ENCODE peak calls at places on chromosomes 3 and 15, in seven cellular contexts. A, I, D, Y, M, C and K are unnamed samples.

GRCh38 chr3:16102905-16103364 is 71.5 kb upstream of the GALNT15 start:
- DNase-seq in A (peak), I (no peak), D (no peak), Y (no peak), M (peak), C (no peak), K (no peak)

GRCh38 chr3:41148901-41149300 is 50.4 kb upstream of the CTNNB1 start:
- DNase-seq in A (no peak), I (no peak), D (no peak), Y (no peak), M (no peak), C (no peak), K (no peak)

GRCh38 chr3:143885803-143886427 is 37.6 kb upstream of the SLC9A9 start:
- DNase-seq in A (peak), I (peak), D (peak), Y (peak), M (peak), C (peak), K (no peak)

GRCh38 chr3:100088735-100089368 is 25.4 kb downstream of the FILIP1L start:
- DNase-seq in A (no peak), I (no peak), D (no peak), Y (no peak), M (no peak), C (no peak), K (no peak)

GRCh38 chr3:173553635-173554280 is 156.2 kb downstream of the NLGN1 start:
- DNase-seq in A (peak), I (peak), D (peak), Y (no peak), M (peak), C (no peak), K (no peak)

GRCh38 chr15:27743078-27743477 is 356.0 kb downstream of the OCA2 start:
- DNase-seq in A (no peak), I (no peak), D (no peak), Y (no peak), M (no peak), C (no peak), K (no peak)

GRCh38 chr15:84684092-84684491 is 26.1 kb upstream of the NMB start:
- DNase-seq in A (peak), I (no peak), D (no peak), Y (no peak), M (peak), C (no peak), K (no peak)

GRCh38 chr15:29674661-29675533 is 147.4 kb downstream of the TJP1 start:
- DNase-seq in A (peak), I (peak), D (peak), Y (no peak), M (peak), C (no peak), K (peak)

GRCh38 chr3:25584011-25584789 is 80.5 kb downstream of the TOP2B start:
- DNase-seq in A (no peak), I (no peak), D (no peak), Y (no peak), M (no peak), C (no peak), K (no peak)

GRCh38 chr3:149717391-149718056 is 34.8 kb downstream of the COMMD2 start:
- DNase-seq in A (peak), I (peak), D (peak), Y (no peak), M (peak), C (no peak), K (peak)

GRCh38 chr3:98151241-98151640 is 4.0 kb downstream of the OR5H14 start:
- DNase-seq in A (no peak), I (no peak), D (no peak), Y (no peak), M (no peak), C (no peak), K (no peak)

GRCh38 chr15:101165905-101166471 is 85.9 kb downstream of the CHSY1 start:
- DNase-seq in A (no peak), I (no peak), D (no peak), Y (no peak), M (no peak), C (no peak), K (no peak)

GRCh38 chr3:41574900-41575299 is 375.6 kb downstream of the CTNNB1 start:
- DNase-seq in A (no peak), I (no peak), D (no peak), Y (no peak), M (peak), C (no peak), K (no peak)

GRCh38 chr15:67407709-67408257 is 113.1 kb upstream of the C15orf61 start:
- DNase-seq in A (no peak), I (no peak), D (no peak), Y (no peak), M (no peak), C (no peak), K (no peak)

GRCh38 chr3:180961087-180961486 is 28.4 kb downstream of the DNAJC19 start:
- DNase-seq in A (no peak), I (no peak), D (no peak), Y (no peak), M (no peak), C (no peak), K (no peak)

GRCh38 chr3:32506466-32506865 is 3.8 kb upstream of the CMTM6 start:
- DNase-seq in A (no peak), I (no peak), D (no peak), Y (no peak), M (no peak), C (no peak), K (no peak)

GRCh38 chr3:32502944-32503286 is 263 bp upstream of the CMTM6 start:
- DNase-seq in A (no peak), I (no peak), D (no peak), Y (no peak), M (no peak), C (no peak), K (no peak)

GRCh38 chr3:32510075-32510724 is 7.5 kb upstream of the CMTM6 start:
- DNase-seq in A (peak), I (peak), D (peak), Y (no peak), M (peak), C (peak), K (peak)

DNA sequence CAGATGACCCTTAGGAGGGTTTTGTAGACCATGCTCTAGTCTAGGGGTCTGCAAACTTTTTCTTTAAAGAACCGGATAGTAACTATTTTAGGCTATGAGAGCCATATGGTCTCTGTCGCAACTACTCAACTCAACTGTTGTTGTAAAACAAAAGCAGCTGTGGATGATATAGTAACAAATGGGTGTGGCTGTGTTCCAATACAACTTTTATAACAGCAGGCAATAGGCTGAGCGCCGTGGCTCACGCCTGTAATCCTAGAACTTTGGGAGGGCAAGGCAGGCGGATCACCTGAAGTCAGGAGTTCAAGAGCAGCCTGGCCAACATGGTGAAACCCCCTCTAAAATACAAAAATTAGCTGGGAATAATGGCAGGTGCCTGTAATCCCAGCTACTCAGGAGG is 6.1 kb upstream of the CMTM6 start:
- DNase-seq in A (peak), I (no peak), D (no peak), Y (no peak), M (peak), C (no peak), K (no peak)
- TF ChIP-seq CTCF in A (no peak), I (no peak), D (no peak), Y (no peak), M (no peak), C (no peak), K (no peak)

DNA sequence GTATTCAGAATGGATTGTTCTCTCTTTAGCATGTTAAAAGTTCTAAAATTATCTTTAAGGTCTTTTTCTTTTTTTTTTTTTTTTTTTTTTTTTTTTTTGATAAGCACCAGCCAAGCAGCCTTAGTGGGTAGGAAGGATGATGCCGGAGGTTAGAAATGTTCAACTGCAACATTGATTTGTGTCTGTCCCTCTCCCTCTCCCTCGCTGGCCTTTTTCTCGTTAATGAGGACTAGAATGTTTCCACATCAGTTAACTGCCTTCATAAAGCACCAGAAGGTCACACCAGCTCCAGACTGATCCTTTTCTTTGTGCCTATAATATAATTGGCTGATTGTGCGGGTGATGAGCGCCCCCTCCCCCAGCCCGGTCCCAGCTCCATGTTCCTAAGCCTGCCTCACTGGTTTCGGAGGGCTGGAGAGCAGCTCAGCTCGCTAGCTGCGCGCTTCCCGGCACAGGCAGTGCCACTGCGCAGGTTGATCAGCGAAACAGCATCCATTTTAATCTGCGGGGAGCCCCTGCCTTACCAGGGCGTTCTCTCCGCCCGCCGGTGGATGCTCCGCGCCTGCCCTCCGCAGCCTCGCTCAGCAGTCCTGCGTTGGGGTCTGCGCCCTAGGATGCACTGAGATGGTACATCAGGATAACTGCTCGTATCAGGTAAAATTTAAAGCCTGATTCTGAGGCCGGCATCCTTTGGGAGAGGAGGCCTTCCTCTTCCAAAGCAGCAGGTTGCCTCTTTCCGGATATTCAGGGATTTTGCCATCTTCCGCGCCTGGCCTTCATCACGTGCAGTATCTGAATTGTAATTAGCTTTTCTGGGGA is 148.9 kb upstream of the IL12A start:
- DNase-seq in A (no peak), I (no peak), D (no peak), Y (no peak), M (no peak), C (no peak), K (no peak)
- TF ChIP-seq CTCF in A (no peak), I (no peak), D (no peak), Y (no peak), M (no peak), C (no peak), K (no peak)

GRCh38 chr3:127342735-127343134 is 54.9 kb upstream of the PRR20G start:
- DNase-seq in A (no peak), I (no peak), D (no peak), Y (no peak), M (no peak), C (no peak), K (no peak)
- TF ChIP-seq CTCF in A (no peak), I (no peak), D (no peak), Y (no peak), M (no peak), C (no peak), K (no peak)

DNA sequence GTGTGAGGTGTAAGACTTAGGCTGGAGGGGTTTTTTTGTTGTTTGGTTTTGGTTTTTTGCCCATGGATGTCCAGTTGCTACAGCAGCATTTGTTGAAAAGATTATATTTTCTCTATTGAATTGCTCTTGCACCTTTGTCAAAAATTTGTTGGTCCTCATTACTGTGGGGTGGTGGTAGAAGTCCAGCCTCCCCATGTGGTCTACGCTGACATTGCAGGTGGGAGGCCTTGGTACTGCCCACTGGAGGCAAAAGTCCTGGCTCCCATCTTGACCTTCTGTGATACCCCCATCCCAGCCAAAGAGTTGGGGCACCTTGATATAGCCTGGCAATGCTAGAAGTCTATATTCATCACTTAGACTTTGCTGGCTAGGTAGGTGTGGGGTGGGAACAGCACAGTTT is 5.4 kb upstream of the RAB6B start:
- DNase-seq in A (no peak), I (no peak), D (no peak), Y (no peak), M (no peak), C (no peak), K (no peak)
- TF ChIP-seq CTCF in A (no peak), I (no peak), D (no peak), Y (peak), M (peak), C (no peak), K (no peak)

DNA sequence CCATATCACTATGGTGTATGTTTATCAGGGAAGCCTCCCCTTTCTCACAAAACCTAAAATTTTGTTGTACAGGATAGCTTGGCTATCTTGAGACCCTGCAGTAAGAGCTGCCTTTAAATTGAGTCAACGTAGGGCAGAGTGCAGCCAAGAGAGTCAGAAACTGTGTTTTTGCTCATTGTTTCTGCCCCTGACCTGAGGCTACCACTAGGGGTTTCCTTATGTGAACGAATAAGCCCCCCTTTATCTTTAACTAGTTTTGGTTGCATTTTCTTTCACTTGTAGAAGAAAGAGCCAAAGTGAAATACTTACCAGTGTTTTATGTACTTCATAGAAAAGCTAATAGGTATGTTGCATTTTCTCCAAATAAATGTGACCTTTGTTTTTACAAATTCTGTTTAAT is 149.9 kb upstream of the TMC3 start:
- DNase-seq in A (no peak), I (no peak), D (no peak), Y (no peak), M (no peak), C (no peak), K (no peak)
- TF ChIP-seq CTCF in A (no peak), I (no peak), D (no peak), Y (no peak), M (no peak), C (no peak), K (no peak)

DNA sequence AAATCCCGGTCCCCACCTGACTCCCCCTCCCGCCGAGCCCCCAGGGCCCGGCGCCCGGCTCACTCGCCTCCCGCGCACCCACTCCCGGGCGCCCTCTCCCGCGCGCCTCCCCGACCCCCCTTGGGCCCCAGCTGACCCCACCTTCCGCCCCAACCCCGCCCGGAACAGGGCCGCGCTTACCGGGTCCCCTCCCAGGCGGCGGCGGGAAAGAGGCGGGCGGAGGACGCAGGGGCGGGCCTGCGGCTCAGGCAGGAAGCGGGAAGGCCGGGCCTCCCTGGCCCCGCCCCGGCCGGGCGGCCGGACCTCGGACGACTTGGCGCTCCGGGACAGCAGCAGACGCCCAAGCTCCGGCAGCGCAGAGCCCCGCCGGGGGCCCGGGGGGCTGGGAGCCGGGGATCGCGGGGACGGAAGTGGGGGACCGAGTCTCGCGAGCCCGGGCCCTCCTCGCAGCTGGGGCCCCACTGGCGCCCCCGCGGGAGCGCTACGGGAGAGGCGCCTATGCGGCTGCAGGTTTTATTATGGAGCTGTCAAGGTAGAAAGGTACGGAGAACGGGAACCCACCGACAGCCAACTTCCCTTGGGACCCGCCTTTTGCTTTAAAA is at the start of gene SLC41A3:
- DNase-seq in A (peak), I (peak), D (peak), Y (peak), M (peak), C (peak), K (peak)
- TF ChIP-seq CTCF in A (peak), I (peak), D (peak), Y (peak), M (no peak), C (peak), K (peak)

GRCh38 chr3:186724911-186725310 is 7.8 kb downstream of the KNG1 start:
- DNase-seq in A (no peak), I (no peak), D (no peak), Y (no peak), M (no peak), C (no peak), K (no peak)

GRCh38 chr3:186717039-186717457 is at the start of gene KNG1:
- DNase-seq in A (no peak), I (no peak), D (no peak), Y (no peak), M (no peak), C (no peak), K (no peak)

GRCh38 chr3:186719945-186720739 is 3.0 kb downstream of the KNG1 start:
- DNase-seq in A (no peak), I (no peak), D (no peak), Y (no peak), M (no peak), C (no peak), K (no peak)

GRCh38 chr3:186722457-186722856 is 5.3 kb downstream of the KNG1 start:
- DNase-seq in A (peak), I (no peak), D (peak), Y (no peak), M (peak), C (no peak), K (no peak)
- TF ChIP-seq CTCF in A (peak), I (peak), D (peak), Y (peak), M (peak), C (no peak), K (no peak)

GRCh38 chr3:177521305-177521704 is 324.0 kb upstream of the TBL1XR1 start:
- DNase-seq in A (no peak), I (peak), D (no peak), Y (no peak), M (no peak), C (no peak), K (no peak)
- TF ChIP-seq CTCF in A (no peak), I (peak), D (no peak), Y (no peak), M (no peak), C (no peak), K (no peak)

GRCh38 chr15:78811124-78811824 is at the start of gene ADAMTS7:
- DNase-seq in A (peak), I (peak), D (peak), Y (peak), M (peak), C (peak), K (peak)

GRCh38 chr15:78807359-78807758 is 3.9 kb downstream of the ADAMTS7 start:
- DNase-seq in A (no peak), I (no peak), D (no peak), Y (no peak), M (no peak), C (no peak), K (no peak)

GRCh38 chr15:78810003-78810376 is 1.3 kb downstream of the ADAMTS7 start:
- DNase-seq in A (no peak), I (no peak), D (no peak), Y (no peak), M (no peak), C (no peak), K (no peak)

GRCh38 chr15:78810377-78811123 is 714 bp downstream of the ADAMTS7 start:
- DNase-seq in A (peak), I (peak), D (peak), Y (no peak), M (peak), C (no peak), K (peak)

DNA sequence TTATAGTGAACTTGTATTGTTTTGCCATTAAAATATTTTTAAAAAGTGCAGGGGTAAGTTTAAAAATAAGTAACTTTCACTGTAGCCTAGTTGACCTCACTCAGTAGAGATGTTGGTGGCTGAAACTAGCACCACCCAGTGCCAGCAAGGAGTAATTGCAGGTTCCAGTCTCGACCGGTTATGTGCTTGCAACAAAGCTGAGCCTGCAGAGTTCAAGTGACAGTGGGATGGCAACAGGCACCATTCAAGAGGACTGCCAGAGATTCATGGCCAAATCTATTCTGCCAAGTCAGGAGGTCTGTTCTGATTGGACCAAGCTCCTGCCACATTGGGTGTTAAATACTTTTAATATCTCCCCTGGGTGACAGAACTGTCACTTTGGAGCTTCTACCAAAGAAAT is 2.7 kb downstream of the ADAMTS7 start:
- DNase-seq in A (peak), I (peak), D (peak), Y (no peak), M (peak), C (no peak), K (no peak)
- TF ChIP-seq CTCF in A (peak), I (no peak), D (peak), Y (peak), M (peak), C (peak), K (no peak)